ENCODE peak calls at places on chromosomes 4 and X, in six cellular contexts. B is K562, F is mammary epithelial cell, P is astrocyte, Z is GM23248, G is GM23338. E is an unnamed sample.

GRCh38 chrX:37331546-37331945 is 17.6 kb upstream of the PRRG1 start:
- DNase-seq in B (no peak), F (no peak), P (no peak), Z (no peak), G (no peak), E (no peak)

GRCh38 chr4:123819362-123820035 is 422.9 kb downstream of the SPRY1 start:
- DNase-seq in B (no peak), F (peak; percentile 82), P (no peak), Z (peak; percentile 51), G (no peak), E (no peak)

GRCh38 chrX:13487731-13488505 is 81.5 kb upstream of the EGFL6 start:
- DNase-seq in B (peak; percentile 14), F (peak; percentile 93), P (peak; percentile 87), Z (peak; percentile 73), G (peak; percentile 68), E (peak; percentile 85)

GRCh38 chrX:20285513-20285912 is 18.8 kb upstream of the RPS6KA3 start:
- DNase-seq in B (no peak), F (peak; percentile 30), P (no peak), Z (peak; percentile 67), G (no peak), E (no peak)

GRCh38 chr4:151694819-151695730 is 65.7 kb downstream of the GATB start:
- DNase-seq in B (no peak), F (no peak), P (no peak), Z (no peak), G (no peak), E (no peak)

GRCh38 chr4:3879681-3880594 is 113.8 kb downstream of the ADRA2C start:
- DNase-seq in B (no peak), F (no peak), P (no peak), Z (peak; percentile 49), G (peak; percentile 57), E (peak; percentile 3)

GRCh38 chrX:84186603-84187358 is 1.2 kb downstream of the RPS6KA6 start:
- DNase-seq in B (no peak), F (peak; percentile 12), P (no peak), Z (peak; percentile 21), G (peak; percentile 44), E (peak; percentile 13)

GRCh38 chr4:164109517-164109916 is 615.0 kb downstream of the TMA16 start:
- DNase-seq in B (no peak), F (no peak), P (peak; percentile 66), Z (no peak), G (no peak), E (peak; percentile 6)

GRCh38 chr4:7075962-7076693 is 8.3 kb upstream of the GRPEL1 start:
- DNase-seq in B (no peak), F (no peak), P (peak; percentile 25), Z (peak; percentile 54), G (no peak), E (no peak)

GRCh38 chr4:138096384-138097062 is 145.6 kb downstream of the SLC7A11 start:
- DNase-seq in B (no peak), F (no peak), P (no peak), Z (no peak), G (no peak), E (no peak)

GRCh38 chr4:46933686-46934085 is 24.6 kb upstream of the COX7B2 start:
- DNase-seq in B (no peak), F (peak; percentile 16), P (peak; percentile 30), Z (no peak), G (no peak), E (no peak)

GRCh38 chr4:120682981-120683380 is 239.5 kb downstream of the PRDM5 start:
- DNase-seq in B (no peak), F (no peak), P (peak; percentile 36), Z (peak; percentile 58), G (no peak), E (no peak)

GRCh38 chrX:67426946-67427345 is 116.9 kb upstream of the AR start:
- DNase-seq in B (no peak), F (no peak), P (no peak), Z (no peak), G (no peak), E (no peak)

GRCh38 chr4:44760142-44760898 is 34.0 kb upstream of the GNPDA2 start:
- DNase-seq in B (peak; percentile 31), F (peak; percentile 12), P (peak; percentile 7), Z (peak; percentile 62), G (peak; percentile 60), E (peak; percentile 67)

GRCh38 chr4:8238515-8239053 is 31.0 kb upstream of the HTRA3 start:
- DNase-seq in B (peak; percentile 32), F (no peak), P (no peak), Z (no peak), G (peak; percentile 83), E (peak; percentile 84)

GRCh38 chr4:104967034-104967401 is 179.7 kb upstream of the TET2 start:
- DNase-seq in B (no peak), F (peak; percentile 40), P (no peak), Z (no peak), G (no peak), E (peak; percentile 59)

GRCh38 chr4:127604949-127605709 is 27.6 kb upstream of the INTU start:
- DNase-seq in B (peak; percentile 13), F (peak; percentile 12), P (peak; percentile 12), Z (peak; percentile 79), G (peak; percentile 92), E (peak; percentile 49)

GRCh38 chrX:72255445-72255844 is 16.6 kb upstream of the ERCC6L start:
- DNase-seq in B (no peak), F (no peak), P (no peak), Z (no peak), G (peak; percentile 56), E (no peak)

GRCh38 chr4:153522800-153523089 is 56.6 kb downstream of the TMEM131L start:
- DNase-seq in B (no peak), F (no peak), P (no peak), Z (no peak), G (no peak), E (no peak)

GRCh38 chrX:124293810-124294209 is 38.6 kb upstream of the TEX13D start:
- DNase-seq in B (no peak), F (no peak), P (no peak), Z (no peak), G (no peak), E (no peak)

GRCh38 chrX:74251006-74251930 is 52.7 kb upstream of the ZCCHC13 start:
- DNase-seq in B (no peak), F (peak; percentile 50), P (peak; percentile 56), Z (peak; percentile 41), G (no peak), E (peak; percentile 55)

GRCh38 chr4:7770675-7771050 is 169.0 kb downstream of the AFAP1 start:
- DNase-seq in B (no peak), F (no peak), P (no peak), Z (no peak), G (no peak), E (no peak)

GRCh38 chr4:73734405-73735070 is 5.8 kb upstream of the CXCL8 start:
- DNase-seq in B (no peak), F (peak; percentile 33), P (peak; percentile 49), Z (peak; percentile 50), G (no peak), E (no peak)
- H3K4me1 ChIP-seq in B (no peaks in the 10 kb centered on the region), F (peaks cover 14% of the 10 kb centered on the region), P (no peaks in the 10 kb centered on the region), Z (peaks cover 40% of the 10 kb centered on the region), G (no peaks in the 10 kb centered on the region), E (no peaks in the 10 kb centered on the region)

DNA sequence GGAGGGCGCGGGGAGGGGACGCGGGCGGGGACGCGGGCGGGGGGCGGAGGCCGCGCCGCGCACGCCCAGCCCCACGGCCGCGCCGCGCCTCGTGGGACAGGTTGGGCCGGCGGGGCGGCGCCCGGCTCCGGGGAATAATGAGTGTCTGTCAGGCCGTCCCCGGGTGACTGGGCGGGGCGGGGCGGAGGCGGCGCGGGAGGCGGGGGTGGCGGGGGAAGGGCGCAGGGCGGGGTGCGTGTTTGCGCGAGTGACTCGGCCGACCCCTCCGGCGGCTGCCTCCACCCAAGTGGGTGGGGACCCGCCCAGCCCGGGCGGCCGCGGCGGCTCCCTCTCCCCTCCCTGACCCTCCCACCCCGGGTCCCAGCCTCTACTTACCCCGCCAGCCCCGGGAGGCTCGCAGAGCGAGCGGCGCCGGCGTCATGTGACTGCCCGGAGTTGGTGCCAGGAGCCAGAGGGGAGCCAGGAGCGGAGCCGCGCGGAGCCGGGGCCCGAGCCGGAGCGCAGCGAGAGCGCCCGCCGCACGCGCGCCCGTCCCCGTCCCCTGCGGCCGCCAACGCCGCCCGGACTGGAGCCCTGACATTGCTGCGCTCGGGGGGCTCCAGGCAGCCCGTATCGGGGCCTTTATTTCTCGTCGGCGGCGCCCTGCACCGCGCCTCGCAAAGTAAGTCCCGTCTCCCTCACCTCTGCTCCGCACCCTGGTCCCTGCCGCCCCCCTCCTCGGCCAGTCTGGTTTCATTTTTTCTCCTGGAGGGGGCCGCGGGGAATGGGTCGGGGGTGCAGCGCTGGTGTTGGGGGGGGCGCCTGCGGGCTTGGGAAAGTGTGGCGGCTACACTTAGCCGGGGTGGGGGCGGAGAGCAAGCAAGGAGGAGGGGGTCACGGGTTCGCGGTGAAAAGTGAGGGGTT is at the start of gene KLF3:
- DNase-seq in B (peak; percentile 90), F (peak; percentile 89), P (peak; percentile 72), Z (peak; percentile 94), G (peak; percentile 72), E (peak; percentile 96)
- TF ChIP-seq EZH2 in B (no peak), F (no peak), P (no peak), Z (no peak), G (no peak), E (no peak)

GRCh38 chr4:185779520-185779919 is 32.5 kb downstream of the SORBS2 start:
- DNase-seq in B (no peak), F (no peak), P (peak; percentile 38), Z (peak; percentile 24), G (no peak), E (no peak)
- H2AFZ ChIP-seq in B (no peak overlapping the region), F (no peak overlapping the region), P (peak overlapping the region; percentile 0), Z (no peak overlapping the region), G (no peak overlapping the region), E (no peak overlapping the region)

GRCh38 chr4:161364681-161365080 is 799.1 kb downstream of the FSTL5 start:
- DNase-seq in B (no peak), F (no peak), P (no peak), Z (no peak), G (no peak), E (no peak)

GRCh38 chr4:161360982-161361381 is 802.8 kb downstream of the FSTL5 start:
- DNase-seq in B (no peak), F (no peak), P (no peak), Z (no peak), G (no peak), E (no peak)

GRCh38 chr4:161356351-161356750 is 807.4 kb downstream of the FSTL5 start:
- DNase-seq in B (no peak), F (no peak), P (no peak), Z (no peak), G (no peak), E (no peak)

DNA sequence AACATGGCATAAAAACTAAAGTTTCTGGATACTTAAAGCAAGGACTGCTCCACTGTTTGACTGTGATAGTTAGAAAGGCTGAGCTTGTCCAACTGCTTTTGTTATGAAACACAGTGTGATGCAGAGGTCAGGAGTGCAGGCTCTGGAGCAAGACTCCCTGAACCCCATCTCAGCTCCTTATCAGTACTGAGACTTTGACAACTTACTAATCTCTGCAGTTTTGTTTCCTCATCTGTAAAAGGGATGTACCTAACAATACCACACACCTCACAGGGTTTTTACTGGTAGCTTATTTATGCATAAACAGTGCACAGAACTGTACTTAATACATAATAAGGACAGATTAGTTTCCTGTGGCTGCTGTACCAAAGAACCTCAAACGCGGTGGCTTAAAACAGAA is 804.3 kb downstream of the FSTL5 start:
- DNase-seq in B (no peak), F (no peak), P (no peak), Z (no peak), G (no peak), E (peak; percentile 9)
- H3K4me1 ChIP-seq in B (no peaks in the 10 kb centered on the region), F (no peaks in the 10 kb centered on the region), P (no peaks in the 10 kb centered on the region), Z (no peaks in the 10 kb centered on the region), G (no peaks in the 10 kb centered on the region), E (no peaks in the 10 kb centered on the region)

E was measured in hepatocyte.